ENCODE peak calls at places on chromosomes 3 and 15, in seven cellular contexts. One of them, this sample, is unnamed.

GRCh38 chr3:13016083-13016725 is 57.0 kb downstream of the IQSEC1 start:
- DNase-seq in uterus: no peak
- DNase-seq in germinal center: peak
- DNase-seq in neural crest cell: no peak
- DNase-seq in IMR-90: no peak
- DNase-seq in MCF 10A: no peak
- DNase-seq in NAMALWA: peak
- DNase-seq in this sample: no peak

GRCh38 chr3:107201146-107201545 is 176.1 kb upstream of the CCDC54 start:
- DNase-seq in uterus: no peak
- DNase-seq in germinal center: no peak
- DNase-seq in neural crest cell: no peak
- DNase-seq in IMR-90: no peak
- DNase-seq in MCF 10A: no peak
- DNase-seq in NAMALWA: no peak
- DNase-seq in this sample: no peak

GRCh38 chr3:23810342-23811116 is 4.8 kb downstream of the UBE2E1 start:
- DNase-seq in uterus: peak
- DNase-seq in germinal center: peak
- DNase-seq in neural crest cell: peak
- DNase-seq in IMR-90: no peak
- DNase-seq in MCF 10A: peak
- DNase-seq in NAMALWA: no peak
- DNase-seq in this sample: no peak

GRCh38 chr15:99704444-99704838 is 28.8 kb downstream of the LYSMD4 start:
- DNase-seq in uterus: peak
- DNase-seq in germinal center: peak
- DNase-seq in neural crest cell: peak
- DNase-seq in IMR-90: peak
- DNase-seq in MCF 10A: peak
- DNase-seq in NAMALWA: peak
- DNase-seq in this sample: peak

GRCh38 chr15:26838742-26839460 is 28.0 kb upstream of the GABRA5 start:
- DNase-seq in uterus: no peak
- DNase-seq in germinal center: peak
- DNase-seq in neural crest cell: peak
- DNase-seq in IMR-90: no peak
- DNase-seq in MCF 10A: no peak
- DNase-seq in NAMALWA: peak
- DNase-seq in this sample: no peak

GRCh38 chr3:139292192-139292591 is 51.6 kb upstream of the MRPS22 start:
- DNase-seq in uterus: no peak
- DNase-seq in germinal center: no peak
- DNase-seq in neural crest cell: no peak
- DNase-seq in IMR-90: no peak
- DNase-seq in MCF 10A: no peak
- DNase-seq in NAMALWA: no peak
- DNase-seq in this sample: no peak

GRCh38 chr15:75069301-75069925 is 46.0 kb downstream of the PPCDC start:
- DNase-seq in uterus: no peak
- DNase-seq in germinal center: peak
- DNase-seq in neural crest cell: no peak
- DNase-seq in IMR-90: no peak
- DNase-seq in MCF 10A: no peak
- DNase-seq in NAMALWA: peak
- DNase-seq in this sample: peak

GRCh38 chr3:14125193-14126016 is 553 bp downstream of the TMEM43 start:
- DNase-seq in uterus: peak
- DNase-seq in germinal center: no peak
- DNase-seq in neural crest cell: no peak
- DNase-seq in IMR-90: peak
- DNase-seq in MCF 10A: peak
- DNase-seq in NAMALWA: peak
- DNase-seq in this sample: peak

GRCh38 chr15:26771917-26772587 is 814 bp downstream of the GABRB3 start:
- DNase-seq in uterus: no peak
- DNase-seq in germinal center: no peak
- DNase-seq in neural crest cell: peak
- DNase-seq in IMR-90: no peak
- DNase-seq in MCF 10A: no peak
- DNase-seq in NAMALWA: no peak
- DNase-seq in this sample: no peak

GRCh38 chr15:101243420-101243819 is 8.4 kb downstream of the CHSY1 start:
- DNase-seq in uterus: no peak
- DNase-seq in germinal center: no peak
- DNase-seq in neural crest cell: no peak
- DNase-seq in IMR-90: no peak
- DNase-seq in MCF 10A: no peak
- DNase-seq in NAMALWA: no peak
- DNase-seq in this sample: no peak

GRCh38 chr3:165195628-165196576 is at the start of gene SLITRK3:
- DNase-seq in uterus: peak
- DNase-seq in germinal center: no peak
- DNase-seq in neural crest cell: peak
- DNase-seq in IMR-90: no peak
- DNase-seq in MCF 10A: no peak
- DNase-seq in NAMALWA: no peak
- DNase-seq in this sample: no peak

GRCh38 chr3:174951023-174951422 is 91.9 kb downstream of the NAALADL2 start:
- DNase-seq in uterus: no peak
- DNase-seq in germinal center: no peak
- DNase-seq in neural crest cell: no peak
- DNase-seq in IMR-90: peak
- DNase-seq in MCF 10A: peak
- DNase-seq in NAMALWA: no peak
- DNase-seq in this sample: no peak

GRCh38 chr15:84992157-84992940 is 10.7 kb downstream of the PDE8A start:
- DNase-seq in uterus: no peak
- DNase-seq in germinal center: no peak
- DNase-seq in neural crest cell: no peak
- DNase-seq in IMR-90: peak
- DNase-seq in MCF 10A: peak
- DNase-seq in NAMALWA: no peak
- DNase-seq in this sample: no peak

GRCh38 chr15:63502843-63503738 is 1.3 kb upstream of the USP3 start:
- DNase-seq in uterus: peak
- DNase-seq in germinal center: peak
- DNase-seq in neural crest cell: peak
- DNase-seq in IMR-90: peak
- DNase-seq in MCF 10A: peak
- DNase-seq in NAMALWA: peak
- DNase-seq in this sample: peak

GRCh38 chr3:71075481-71075880 is 508.0 kb downstream of the FOXP1 start:
- DNase-seq in uterus: no peak
- DNase-seq in germinal center: no peak
- DNase-seq in neural crest cell: no peak
- DNase-seq in IMR-90: no peak
- DNase-seq in MCF 10A: no peak
- DNase-seq in NAMALWA: no peak
- DNase-seq in this sample: no peak

GRCh38 chr15:24054547-24055245 is 367.6 kb upstream of the NDN start:
- DNase-seq in uterus: no peak
- DNase-seq in germinal center: no peak
- DNase-seq in neural crest cell: no peak
- DNase-seq in IMR-90: no peak
- DNase-seq in MCF 10A: no peak
- DNase-seq in NAMALWA: no peak
- DNase-seq in this sample: no peak

GRCh38 chr3:188421151-188421821 is 267.3 kb downstream of the LPP start:
- DNase-seq in uterus: no peak
- DNase-seq in germinal center: no peak
- DNase-seq in neural crest cell: no peak
- DNase-seq in IMR-90: peak
- DNase-seq in MCF 10A: peak
- DNase-seq in NAMALWA: peak
- DNase-seq in this sample: no peak

GRCh38 chr3:23992051-23992628 is 47.1 kb downstream of the NR1D2 start:
- DNase-seq in uterus: peak
- DNase-seq in germinal center: no peak
- DNase-seq in neural crest cell: no peak
- DNase-seq in IMR-90: peak
- DNase-seq in MCF 10A: peak
- DNase-seq in NAMALWA: no peak
- DNase-seq in this sample: no peak

GRCh38 chr15:80695099-80695910 is at the start of gene ABHD17C:
- DNase-seq in uterus: peak
- DNase-seq in germinal center: peak
- DNase-seq in neural crest cell: peak
- DNase-seq in IMR-90: peak
- DNase-seq in MCF 10A: peak
- DNase-seq in NAMALWA: peak
- DNase-seq in this sample: peak

GRCh38 chr3:44845528-44846520 is 15.9 kb upstream of the TMEM42 start:
- DNase-seq in uterus: peak
- DNase-seq in germinal center: no peak
- DNase-seq in neural crest cell: no peak
- DNase-seq in IMR-90: peak
- DNase-seq in MCF 10A: no peak
- DNase-seq in NAMALWA: no peak
- DNase-seq in this sample: no peak

GRCh38 chr15:26070095-26070532 is 207.0 kb upstream of the ATP10A start:
- DNase-seq in uterus: no peak
- DNase-seq in germinal center: no peak
- DNase-seq in neural crest cell: no peak
- DNase-seq in IMR-90: no peak
- DNase-seq in MCF 10A: no peak
- DNase-seq in NAMALWA: no peak
- DNase-seq in this sample: no peak

GRCh38 chr15:41981373-41982132 is 9.2 kb upstream of the EHD4 start:
- DNase-seq in uterus: no peak
- DNase-seq in germinal center: no peak
- DNase-seq in neural crest cell: no peak
- DNase-seq in IMR-90: no peak
- DNase-seq in MCF 10A: no peak
- DNase-seq in NAMALWA: no peak
- DNase-seq in this sample: no peak

GRCh38 chr3:127840671-127841070 is 18.4 kb upstream of the MGLL start:
- DNase-seq in uterus: no peak
- DNase-seq in germinal center: no peak
- DNase-seq in neural crest cell: no peak
- DNase-seq in IMR-90: no peak
- DNase-seq in MCF 10A: no peak
- DNase-seq in NAMALWA: no peak
- DNase-seq in this sample: no peak

GRCh38 chr3:127760361-127760760 is 62.0 kb downstream of the MGLL start:
- DNase-seq in uterus: no peak
- DNase-seq in germinal center: no peak
- DNase-seq in neural crest cell: no peak
- DNase-seq in IMR-90: no peak
- DNase-seq in MCF 10A: no peak
- DNase-seq in NAMALWA: no peak
- DNase-seq in this sample: no peak

GRCh38 chr15:70699873-70700272 is 63.5 kb downstream of the UACA start:
- DNase-seq in uterus: no peak
- DNase-seq in germinal center: no peak
- DNase-seq in neural crest cell: no peak
- DNase-seq in IMR-90: no peak
- DNase-seq in MCF 10A: no peak
- DNase-seq in NAMALWA: no peak
- DNase-seq in this sample: no peak

GRCh38 chr15:40420071-40420713 is 14.6 kb downstream of the IVD start:
- DNase-seq in uterus: no peak
- DNase-seq in germinal center: no peak
- DNase-seq in neural crest cell: no peak
- DNase-seq in IMR-90: no peak
- DNase-seq in MCF 10A: no peak
- DNase-seq in NAMALWA: no peak
- DNase-seq in this sample: no peak

GRCh38 chr3:46883252-46884185 is 6.0 kb downstream of the PTH1R start:
- DNase-seq in uterus: no peak
- DNase-seq in germinal center: peak
- DNase-seq in neural crest cell: no peak
- DNase-seq in IMR-90: no peak
- DNase-seq in MCF 10A: no peak
- DNase-seq in NAMALWA: no peak
- DNase-seq in this sample: no peak

GRCh38 chr3:39327746-39328349 is 1.7 kb upstream of the CCR8 start:
- DNase-seq in uterus: no peak
- DNase-seq in germinal center: no peak
- DNase-seq in neural crest cell: no peak
- DNase-seq in IMR-90: no peak
- DNase-seq in MCF 10A: no peak
- DNase-seq in NAMALWA: no peak
- DNase-seq in this sample: no peak

GRCh38 chr3:24237971-24238767 is 256.5 kb downstream of the THRB start:
- DNase-seq in uterus: peak
- DNase-seq in germinal center: peak
- DNase-seq in neural crest cell: peak
- DNase-seq in IMR-90: peak
- DNase-seq in MCF 10A: peak
- DNase-seq in NAMALWA: peak
- DNase-seq in this sample: peak

GRCh38 chr15:36414670-36415069 is 164.8 kb upstream of the CDIN1 start:
- DNase-seq in uterus: no peak
- DNase-seq in germinal center: no peak
- DNase-seq in neural crest cell: no peak
- DNase-seq in IMR-90: peak
- DNase-seq in MCF 10A: peak
- DNase-seq in NAMALWA: no peak
- DNase-seq in this sample: no peak

This sample was measured in AML-193.